ENCODE peak calls at places on chromosomes 16 and 17, in four cellular contexts. H is A549, D is HepG2, X is K562. J is an unnamed sample.
A peak's percentile ranks its signal among the peaks of the same experiment; 100 is the strongest.

GRCh38 chr17:17060001-17060929 is 18.0 kb downstream of the MPRIP start:
- DNase-seq in H (no peak), D (no peak), X (no peak), J (no peak)

GRCh38 chr17:39925282-39926134 is 1.9 kb downstream of the ORMDL3 start:
- DNase-seq in H (no peak), D (no peak), X (peak; percentile 35), J (no peak)

GRCh38 chr17:77811521-77811920 is 147.0 kb upstream of the TNRC6C start:
- DNase-seq in H (no peak), D (no peak), X (no peak), J (no peak)

GRCh38 chr16:85348921-85349334 is 236.7 kb upstream of the CIBAR2 start:
- DNase-seq in H (no peak), D (no peak), X (no peak), J (no peak)

GRCh38 chr16:84360170-84360569 is 8.2 kb upstream of the ATP2C2 start:
- DNase-seq in H (no peak), D (no peak), X (no peak), J (peak; percentile 25)

GRCh38 chr16:83586036-83586810 is 221.6 kb upstream of the HSBP1 start:
- DNase-seq in H (no peak), D (no peak), X (no peak), J (no peak)

GRCh38 chr17:36862116-36862920 is 75.0 kb upstream of the LHX1 start:
- DNase-seq in H (no peak), D (no peak), X (peak; percentile 90), J (no peak)

GRCh38 chr16:25413962-25414361 is 156.3 kb upstream of the ZKSCAN2 start:
- DNase-seq in H (no peak), D (no peak), X (no peak), J (no peak)

GRCh38 chr16:89560413-89561194 is at the start of gene RPL13:
- DNase-seq in H (peak; percentile 96), D (peak; percentile 95), X (peak; percentile 93), J (peak; percentile 94)

GRCh38 chr17:49519781-49520180 is 24.7 kb downstream of the NGFR start:
- DNase-seq in H (no peak), D (no peak), X (no peak), J (no peak)

GRCh38 chr16:8403978-8404738 is 186.2 kb downstream of the TMEM114 start:
- DNase-seq in H (no peak), D (no peak), X (no peak), J (no peak)

GRCh38 chr17:43601280-43602050 is 55.3 kb upstream of the ETV4 start:
- DNase-seq in H (no peak), D (no peak), X (no peak), J (peak; percentile 51)

GRCh38 chr16:67202426-67202825 is 3.5 kb downstream of the ELMO3 start:
- DNase-seq in H (no peak), D (no peak), X (no peak), J (no peak)

GRCh38 chr17:45139533-45139920 is 4.0 kb downstream of the ACBD4 start:
- DNase-seq in H (no peak), D (no peak), X (no peak), J (no peak)

GRCh38 chr16:28925386-28926228 is 569 bp upstream of the RABEP2 start:
- DNase-seq in H (peak; percentile 84), D (peak; percentile 73), X (peak; percentile 72), J (peak; percentile 68)

GRCh38 chr17:50117202-50118040 is 12.5 kb downstream of the SAMD14 start:
- DNase-seq in H (peak; percentile 74), D (peak; percentile 51), X (peak; percentile 82), J (peak; percentile 35)

GRCh38 chr16:17773698-17774101 is 302.9 kb upstream of the XYLT1 start:
- DNase-seq in H (no peak), D (no peak), X (no peak), J (peak; percentile 5)

GRCh38 chr17:19348081-19348650 is 14.4 kb downstream of the B9D1 start:
- DNase-seq in H (no peak), D (no peak), X (no peak), J (no peak)

GRCh38 chr17:55421179-55421934 is at the start of gene MMD:
- DNase-seq in H (no peak), D (no peak), X (peak; percentile 49), J (no peak)

GRCh38 chr17:59872351-59872750 is 20.4 kb downstream of the TUBD1 start:
- DNase-seq in H (peak; percentile 29), D (no peak), X (no peak), J (no peak)

DNA sequence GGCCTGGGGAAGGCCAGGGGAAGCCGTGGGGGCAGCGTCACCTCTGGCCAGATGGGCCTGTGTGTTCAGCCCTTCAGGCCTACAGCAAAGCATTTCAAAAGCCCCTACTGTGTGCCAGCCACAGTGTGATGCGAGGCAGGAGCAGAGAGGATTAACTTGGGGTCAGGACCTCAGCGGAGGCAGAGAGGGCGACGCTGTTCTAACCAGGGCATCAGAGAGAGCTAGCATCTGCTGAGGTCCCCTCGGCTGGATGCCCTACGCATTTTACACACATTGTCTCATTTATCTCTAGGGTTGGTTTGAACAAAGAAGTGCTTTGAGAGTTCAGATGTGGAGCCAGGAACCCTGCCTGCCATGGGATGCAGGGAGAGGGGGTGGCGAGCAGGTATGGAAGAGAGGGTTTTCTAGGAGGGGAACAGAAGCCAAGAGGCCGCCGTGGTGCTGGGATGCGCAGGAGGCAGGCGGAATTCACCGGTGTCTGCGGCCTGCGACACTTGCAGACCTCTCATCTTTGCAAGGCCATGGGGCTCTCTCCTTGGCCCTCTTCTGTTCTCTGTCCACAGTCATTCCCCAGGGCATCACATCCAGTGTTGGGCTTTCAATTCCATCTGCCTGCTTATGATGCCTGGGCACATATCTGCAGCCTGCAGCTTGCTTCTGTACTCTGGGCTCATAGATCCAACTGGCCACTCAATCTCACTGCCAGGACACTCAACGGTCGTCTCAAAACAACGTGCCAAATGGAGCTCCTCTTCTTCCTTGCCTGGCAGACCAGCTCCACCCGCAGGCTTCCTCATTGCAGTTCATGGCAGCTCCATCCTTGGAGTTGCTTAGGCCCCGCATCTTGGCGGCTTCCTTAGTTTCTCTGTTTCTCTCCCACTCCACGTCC is 8.1 kb upstream of the NKD1 start:
- DNase-seq in H (no peak), D (peak; percentile 52), X (no peak), J (no peak)
- TF ChIP-seq CTCF in H (no peak), D (peak; percentile 72), X (no peak), J (no peak)

DNA sequence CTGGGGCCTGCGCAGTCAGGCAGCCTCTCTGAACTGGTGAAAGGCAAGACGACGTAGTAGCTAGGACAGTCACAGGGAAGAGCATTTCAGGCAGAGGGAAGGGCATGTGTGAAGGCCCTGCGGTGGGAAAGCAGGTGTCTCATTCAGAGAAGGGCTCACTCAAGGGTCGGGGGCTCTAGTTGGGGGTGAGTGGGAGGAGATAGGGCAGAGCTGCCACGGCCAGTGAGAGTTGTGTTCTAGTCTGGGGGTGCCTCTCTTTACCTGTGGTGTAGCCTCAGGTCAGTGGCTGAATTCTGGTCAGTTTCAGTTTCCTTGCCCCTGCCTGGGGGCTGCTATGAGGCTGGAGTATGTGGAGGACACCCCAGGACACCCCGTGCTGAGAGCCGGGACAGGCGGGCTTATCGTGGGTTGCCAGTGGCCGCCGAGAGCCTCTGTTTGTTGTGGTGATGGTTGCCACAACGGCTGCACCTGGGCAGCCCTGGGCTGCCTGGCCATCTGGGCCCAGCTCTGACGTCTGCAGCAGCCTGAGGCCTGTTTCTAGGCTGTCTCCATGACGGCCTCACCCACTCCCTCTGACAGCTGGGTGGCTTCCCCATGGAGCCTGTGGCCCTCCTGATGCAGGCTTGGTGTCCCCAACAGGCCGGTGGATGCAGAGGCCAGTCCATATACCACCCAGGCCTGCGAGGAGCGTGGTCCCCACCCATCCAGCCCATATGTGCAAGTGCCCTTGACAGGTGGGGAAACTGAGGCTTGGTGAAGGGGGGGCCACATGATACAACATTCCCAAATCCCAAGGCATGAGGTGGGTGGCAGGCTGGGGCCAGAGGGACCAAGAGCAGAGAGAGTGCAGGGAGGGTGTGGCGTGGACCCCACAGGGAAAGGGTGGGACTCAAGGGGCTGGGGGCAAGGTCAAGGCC is 10.8 kb downstream of the MAP2K3 start:
- DNase-seq in H (peak; percentile 55), D (no peak), X (no peak), J (peak; percentile 59)
- H3K4me1 ChIP-seq in H (no peaks in the 10 kb centered on the region), D (no peaks in the 10 kb centered on the region), X (peaks cover 62% of the 10 kb centered on the region), J (peaks cover 13% of the 10 kb centered on the region)

GRCh38 chr17:70859829-70860228 is 690.5 kb downstream of the KCNJ2 start:
- DNase-seq in H (no peak), D (no peak), X (no peak), J (peak; percentile 3)

GRCh38 chr17:70857351-70857750 is 688.0 kb downstream of the KCNJ2 start:
- DNase-seq in H (no peak), D (no peak), X (no peak), J (no peak)

GRCh38 chr17:70855401-70856054 is 686.2 kb downstream of the KCNJ2 start:
- DNase-seq in H (no peak), D (no peak), X (no peak), J (peak; percentile 90)
- TF ChIP-seq MAZ in H (no peak), D (no peak), X (no peak), J (no peak)

GRCh38 chr17:2778489-2778888 is 17.7 kb upstream of the RAP1GAP2 start:
- DNase-seq in H (no peak), D (no peak), X (no peak), J (no peak)

GRCh38 chr17:2779545-2779944 is 16.7 kb upstream of the RAP1GAP2 start:
- DNase-seq in H (no peak), D (no peak), X (no peak), J (no peak)

GRCh38 chr17:2777242-2777867 is 18.9 kb upstream of the RAP1GAP2 start:
- DNase-seq in H (no peak), D (no peak), X (no peak), J (no peak)

GRCh38 chr17:2780256-2780655 is 16.0 kb upstream of the RAP1GAP2 start:
- DNase-seq in H (no peak), D (no peak), X (no peak), J (no peak)

DNA sequence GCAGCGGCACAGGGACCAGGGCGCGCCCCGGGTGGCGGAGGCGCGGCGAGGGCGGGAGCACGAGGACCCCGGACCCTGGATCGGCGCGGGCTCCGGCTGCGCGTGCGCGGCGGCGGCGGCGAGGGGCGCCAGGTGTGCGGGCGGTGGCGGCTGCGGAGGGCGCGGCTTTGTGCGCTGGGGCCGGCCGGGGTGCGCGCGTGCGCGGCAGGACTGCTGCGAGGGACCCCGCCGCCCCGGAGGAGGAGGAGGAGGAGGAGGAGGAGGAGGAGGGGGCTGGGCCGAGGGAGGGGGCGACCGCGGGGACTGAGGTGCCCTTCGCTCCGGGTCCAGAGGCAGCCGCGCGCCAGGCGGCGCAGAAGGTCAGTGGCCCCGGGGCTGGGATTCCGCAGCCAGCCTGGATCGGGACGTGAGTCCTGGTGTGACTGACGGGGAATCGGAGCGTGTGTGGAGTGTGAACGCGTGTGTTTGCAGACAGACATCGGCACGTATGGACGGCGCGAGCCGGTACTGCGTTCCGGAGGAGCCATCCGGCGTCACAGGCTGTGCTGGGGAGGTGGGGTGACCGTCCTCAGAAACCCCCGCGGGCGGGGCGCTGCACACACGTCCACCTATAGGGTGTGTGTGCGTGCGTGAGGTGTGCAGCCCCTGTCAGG is 19.5 kb upstream of the RAP1GAP2 start:
- DNase-seq in H (no peak), D (peak; percentile 34), X (peak; percentile 15), J (no peak)
- TF ChIP-seq CTCF in H (no peak), D (peak; percentile 37), X (no peak), J (no peak)

J was measured in IMR-90.